ENCODE peak calls at places on chromosomes 1 and 21, in five cellular contexts. One of them, this sample, is unnamed.

GRCh38 chr1:88228153-88228552 is 455.9 kb upstream of the PKN2 start:
- DNase-seq in fibroblast of villous mesenchyme: no peak
- DNase-seq in uterus: no peak
- DNase-seq in fibroblast of pulmonary artery: no peak
- DNase-seq in astrocyte: no peak
- DNase-seq in this sample: no peak

GRCh38 chr1:151313501-151313900 is 13.7 kb downstream of the PI4KB start:
- DNase-seq in fibroblast of villous mesenchyme: peak
- DNase-seq in uterus: peak
- DNase-seq in fibroblast of pulmonary artery: peak
- DNase-seq in astrocyte: no peak
- DNase-seq in this sample: no peak

GRCh38 chr1:31705080-31705866 is 1.5 kb upstream of the COL16A1 start:
- DNase-seq in fibroblast of villous mesenchyme: peak
- DNase-seq in uterus: peak
- DNase-seq in fibroblast of pulmonary artery: peak
- DNase-seq in astrocyte: peak
- DNase-seq in this sample: peak

GRCh38 chr1:172390243-172390619 is 30.3 kb upstream of the C1orf105 start:
- DNase-seq in fibroblast of villous mesenchyme: peak
- DNase-seq in uterus: no peak
- DNase-seq in fibroblast of pulmonary artery: no peak
- DNase-seq in astrocyte: no peak
- DNase-seq in this sample: no peak

GRCh38 chr1:72280714-72281113 is 1.6 kb downstream of the NEGR1 start:
- DNase-seq in fibroblast of villous mesenchyme: no peak
- DNase-seq in uterus: no peak
- DNase-seq in fibroblast of pulmonary artery: no peak
- DNase-seq in astrocyte: no peak
- DNase-seq in this sample: peak

GRCh38 chr1:217079579-217079978 is 356.4 kb upstream of the ESRRG start:
- DNase-seq in fibroblast of villous mesenchyme: no peak
- DNase-seq in uterus: no peak
- DNase-seq in fibroblast of pulmonary artery: no peak
- DNase-seq in astrocyte: no peak
- DNase-seq in this sample: no peak

GRCh38 chr1:216193839-216194443 is 229.3 kb downstream of the USH2A start:
- DNase-seq in fibroblast of villous mesenchyme: no peak
- DNase-seq in uterus: no peak
- DNase-seq in fibroblast of pulmonary artery: no peak
- DNase-seq in astrocyte: no peak
- DNase-seq in this sample: no peak

GRCh38 chr1:247561711-247562110 is 12.8 kb downstream of the GCSAML start:
- DNase-seq in fibroblast of villous mesenchyme: no peak
- DNase-seq in uterus: no peak
- DNase-seq in fibroblast of pulmonary artery: no peak
- DNase-seq in astrocyte: no peak
- DNase-seq in this sample: no peak

GRCh38 chr1:110630770-110631663 is 24.9 kb upstream of the KCNA2 start:
- DNase-seq in fibroblast of villous mesenchyme: peak
- DNase-seq in uterus: peak
- DNase-seq in fibroblast of pulmonary artery: peak
- DNase-seq in astrocyte: no peak
- DNase-seq in this sample: peak

GRCh38 chr1:224434447-224435317 is at the start of gene WDR26:
- DNase-seq in fibroblast of villous mesenchyme: peak
- DNase-seq in uterus: peak
- DNase-seq in fibroblast of pulmonary artery: peak
- DNase-seq in astrocyte: peak
- DNase-seq in this sample: peak

GRCh38 chr1:5991784-5992033 is 516 bp downstream of the NPHP4 start:
- DNase-seq in fibroblast of villous mesenchyme: no peak
- DNase-seq in uterus: no peak
- DNase-seq in fibroblast of pulmonary artery: no peak
- DNase-seq in astrocyte: no peak
- DNase-seq in this sample: no peak

GRCh38 chr1:206633708-206634121 is 1.6 kb upstream of the DYRK3 start:
- DNase-seq in fibroblast of villous mesenchyme: peak
- DNase-seq in uterus: peak
- DNase-seq in fibroblast of pulmonary artery: peak
- DNase-seq in astrocyte: peak
- DNase-seq in this sample: peak

GRCh38 chr1:228379165-228379460 is 27.5 kb downstream of the TRIM11 start:
- DNase-seq in fibroblast of villous mesenchyme: peak
- DNase-seq in uterus: no peak
- DNase-seq in fibroblast of pulmonary artery: no peak
- DNase-seq in astrocyte: peak
- DNase-seq in this sample: peak

GRCh38 chr21:42097860-42098259 is 26.7 kb downstream of the UMODL1 start:
- DNase-seq in fibroblast of villous mesenchyme: peak
- DNase-seq in uterus: no peak
- DNase-seq in fibroblast of pulmonary artery: peak
- DNase-seq in astrocyte: peak
- DNase-seq in this sample: peak

GRCh38 chr1:116405241-116406135 is 32.4 kb downstream of the ATP1A1 start:
- DNase-seq in fibroblast of villous mesenchyme: no peak
- DNase-seq in uterus: no peak
- DNase-seq in fibroblast of pulmonary artery: no peak
- DNase-seq in astrocyte: no peak
- DNase-seq in this sample: no peak

GRCh38 chr1:25066731-25067520 is 136.8 kb upstream of the RUNX3 start:
- DNase-seq in fibroblast of villous mesenchyme: no peak
- DNase-seq in uterus: no peak
- DNase-seq in fibroblast of pulmonary artery: no peak
- DNase-seq in astrocyte: no peak
- DNase-seq in this sample: no peak

GRCh38 chr1:224493269-224493668 is 58.7 kb upstream of the WDR26 start:
- DNase-seq in fibroblast of villous mesenchyme: no peak
- DNase-seq in uterus: no peak
- DNase-seq in fibroblast of pulmonary artery: no peak
- DNase-seq in astrocyte: no peak
- DNase-seq in this sample: no peak

GRCh38 chr1:233109121-233109520 is 158.7 kb downstream of the NTPCR start:
- DNase-seq in fibroblast of villous mesenchyme: peak
- DNase-seq in uterus: no peak
- DNase-seq in fibroblast of pulmonary artery: no peak
- DNase-seq in astrocyte: peak
- DNase-seq in this sample: no peak

GRCh38 chr1:85801520-85801919 is 93.3 kb upstream of the ZNHIT6 start:
- DNase-seq in fibroblast of villous mesenchyme: no peak
- DNase-seq in uterus: no peak
- DNase-seq in fibroblast of pulmonary artery: peak
- DNase-seq in astrocyte: peak
- DNase-seq in this sample: peak

GRCh38 chr1:21822349-21822748 is 10.3 kb downstream of the LDLRAD2 start:
- DNase-seq in fibroblast of villous mesenchyme: no peak
- DNase-seq in uterus: peak
- DNase-seq in fibroblast of pulmonary artery: no peak
- DNase-seq in astrocyte: no peak
- DNase-seq in this sample: peak

GRCh38 chr1:93671090-93671743 is 10.4 kb downstream of the BCAR3 start:
- DNase-seq in fibroblast of villous mesenchyme: no peak
- DNase-seq in uterus: no peak
- DNase-seq in fibroblast of pulmonary artery: no peak
- DNase-seq in astrocyte: no peak
- DNase-seq in this sample: no peak

GRCh38 chr1:27883536-27884181 is 11.3 kb downstream of the THEMIS2 start:
- DNase-seq in fibroblast of villous mesenchyme: no peak
- DNase-seq in uterus: no peak
- DNase-seq in fibroblast of pulmonary artery: no peak
- DNase-seq in astrocyte: no peak
- DNase-seq in this sample: no peak

GRCh38 chr1:200641175-200641489 is 20.6 kb upstream of the KIF14 start:
- DNase-seq in fibroblast of villous mesenchyme: peak
- DNase-seq in uterus: no peak
- DNase-seq in fibroblast of pulmonary artery: no peak
- DNase-seq in astrocyte: peak
- DNase-seq in this sample: peak

GRCh38 chr1:47031059-47031458 is 7.6 kb downstream of the CYP4X1 start:
- DNase-seq in fibroblast of villous mesenchyme: no peak
- DNase-seq in uterus: no peak
- DNase-seq in fibroblast of pulmonary artery: peak
- DNase-seq in astrocyte: peak
- DNase-seq in this sample: peak

GRCh38 chr1:156841289-156841855 is 17.5 kb downstream of the INSRR start:
- DNase-seq in fibroblast of villous mesenchyme: no peak
- DNase-seq in uterus: no peak
- DNase-seq in fibroblast of pulmonary artery: no peak
- DNase-seq in astrocyte: no peak
- DNase-seq in this sample: no peak

GRCh38 chr21:38455403-38455802 is 42.9 kb downstream of the ERG start:
- DNase-seq in fibroblast of villous mesenchyme: no peak
- DNase-seq in uterus: no peak
- DNase-seq in fibroblast of pulmonary artery: peak
- DNase-seq in astrocyte: peak
- DNase-seq in this sample: no peak

GRCh38 chr1:239987103-239987745 is 104.5 kb upstream of the FMN2 start:
- DNase-seq in fibroblast of villous mesenchyme: peak
- DNase-seq in uterus: no peak
- DNase-seq in fibroblast of pulmonary artery: peak
- DNase-seq in astrocyte: peak
- DNase-seq in this sample: peak

GRCh38 chr1:212233321-212233720 is 51.9 kb upstream of the PPP2R5A start:
- DNase-seq in fibroblast of villous mesenchyme: no peak
- DNase-seq in uterus: no peak
- DNase-seq in fibroblast of pulmonary artery: no peak
- DNase-seq in astrocyte: no peak
- DNase-seq in this sample: no peak

GRCh38 chr1:53285969-53286760 is 41.7 kb downstream of the LRP8 start:
- DNase-seq in fibroblast of villous mesenchyme: no peak
- DNase-seq in uterus: no peak
- DNase-seq in fibroblast of pulmonary artery: no peak
- DNase-seq in astrocyte: no peak
- DNase-seq in this sample: no peak

GRCh38 chr1:6419803-6420593 is at the start of gene HES2:
- DNase-seq in fibroblast of villous mesenchyme: no peak
- DNase-seq in uterus: no peak
- DNase-seq in fibroblast of pulmonary artery: no peak
- DNase-seq in astrocyte: no peak
- DNase-seq in this sample: no peak

GRCh38 chr1:24952413-24952841 is 22.4 kb upstream of the RUNX3 start:
- DNase-seq in fibroblast of villous mesenchyme: no peak
- DNase-seq in uterus: no peak
- DNase-seq in fibroblast of pulmonary artery: no peak
- DNase-seq in astrocyte: no peak
- DNase-seq in this sample: no peak

GRCh38 chr1:72000809-72001208 is 281.5 kb downstream of the NEGR1 start:
- DNase-seq in fibroblast of villous mesenchyme: peak
- DNase-seq in uterus: no peak
- DNase-seq in fibroblast of pulmonary artery: peak
- DNase-seq in astrocyte: peak
- DNase-seq in this sample: peak

DNA sequence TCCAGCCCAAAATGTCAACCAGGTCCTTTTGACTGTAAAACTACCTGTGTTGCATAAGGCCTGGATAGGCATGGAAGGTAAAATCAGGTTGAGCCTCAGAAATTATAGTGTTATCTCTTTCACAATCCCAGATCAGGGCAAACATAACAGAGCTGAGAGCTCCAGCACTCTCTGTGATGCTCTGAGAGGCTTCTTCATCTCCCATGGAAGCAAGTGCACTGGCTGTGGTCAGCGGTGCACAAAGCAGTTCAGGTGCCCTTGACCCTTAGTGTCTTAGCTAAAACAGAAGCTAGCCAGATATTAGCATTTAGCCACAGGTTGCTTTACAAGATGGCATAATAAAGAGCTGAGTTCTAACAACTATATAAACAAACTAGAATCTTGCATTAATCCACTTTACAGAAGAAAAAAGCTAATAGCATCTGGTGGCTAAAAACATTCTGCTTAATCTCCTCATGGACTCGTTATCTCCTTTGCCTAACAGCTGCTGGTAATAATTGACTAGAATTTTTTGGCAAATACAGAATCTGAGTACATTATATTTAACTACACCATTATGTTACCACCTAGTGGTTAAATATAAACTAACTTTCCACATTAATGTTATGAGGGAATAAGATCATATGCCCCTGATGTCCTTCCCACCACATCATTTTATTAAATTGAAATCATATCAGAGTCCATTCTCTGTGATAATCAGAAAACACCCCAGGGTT is 25.6 kb upstream of the POGK start:
- DNase-seq in fibroblast of villous mesenchyme: no peak
- DNase-seq in uterus: no peak
- DNase-seq in fibroblast of pulmonary artery: no peak
- DNase-seq in astrocyte: no peak
- DNase-seq in this sample: no peak
- TF ChIP-seq CTCF in fibroblast of villous mesenchyme: no peak
- TF ChIP-seq CTCF in uterus: no peak
- TF ChIP-seq CTCF in fibroblast of pulmonary artery: no peak
- TF ChIP-seq CTCF in astrocyte: no peak
- TF ChIP-seq CTCF in this sample: no peak

GRCh38 chr1:8061210-8061609 is 35.1 kb upstream of the ERRFI1 start:
- DNase-seq in fibroblast of villous mesenchyme: peak
- DNase-seq in uterus: no peak
- DNase-seq in fibroblast of pulmonary artery: peak
- DNase-seq in astrocyte: peak
- DNase-seq in this sample: peak
- H3K4me3 ChIP-seq in fibroblast of villous mesenchyme: no peak
- H3K4me3 ChIP-seq in uterus: no peak
- H3K4me3 ChIP-seq in fibroblast of pulmonary artery: no peak
- H3K4me3 ChIP-seq in astrocyte: peak
- H3K4me3 ChIP-seq in this sample: no peak

DNA sequence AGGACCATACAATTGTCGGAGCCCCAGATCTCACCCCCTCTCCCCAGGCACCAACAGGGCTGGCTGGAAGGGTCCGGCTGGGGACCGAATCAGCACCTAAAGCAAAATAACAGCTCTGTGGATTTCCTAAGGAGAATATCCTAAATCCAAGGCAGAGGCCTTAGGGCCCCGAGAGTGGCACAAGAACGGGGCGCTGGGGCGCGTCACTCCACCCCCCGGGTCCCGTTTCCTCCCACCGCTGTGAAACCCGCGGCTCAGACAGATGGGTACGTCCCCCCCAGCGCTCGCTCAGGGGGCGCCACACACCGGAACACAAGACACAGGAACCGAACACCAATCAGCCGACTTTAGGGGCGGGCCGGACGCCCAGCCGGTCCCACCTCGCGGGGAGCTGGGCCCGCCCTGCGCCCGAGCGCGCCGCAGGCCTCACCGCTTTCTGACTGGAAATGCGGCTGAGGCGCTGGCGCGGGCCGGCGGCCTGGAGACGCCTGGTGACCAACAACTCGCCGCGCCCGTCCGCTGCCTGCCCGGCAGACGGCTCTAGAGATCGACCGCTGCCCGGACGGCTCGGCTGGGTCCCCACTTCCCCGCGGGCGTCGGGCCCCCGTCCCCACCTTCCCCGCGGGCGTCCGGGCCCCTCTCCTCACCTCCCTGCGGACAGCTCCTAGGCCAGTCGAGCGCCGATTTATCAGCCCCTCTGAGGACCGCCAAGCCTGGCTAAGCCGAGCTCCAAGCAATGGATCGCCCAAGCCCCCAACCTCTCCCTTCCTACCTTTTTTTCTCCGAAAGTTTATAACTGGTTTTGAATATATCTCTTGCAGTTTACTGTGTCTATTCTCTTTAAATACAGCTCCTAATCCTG is at the start of gene HFM1:
- DNase-seq in fibroblast of villous mesenchyme: peak
- DNase-seq in uterus: peak
- DNase-seq in fibroblast of pulmonary artery: peak
- DNase-seq in astrocyte: peak
- DNase-seq in this sample: peak
- TF ChIP-seq CTCF in fibroblast of villous mesenchyme: no peak
- TF ChIP-seq CTCF in uterus: peak
- TF ChIP-seq CTCF in fibroblast of pulmonary artery: no peak
- TF ChIP-seq CTCF in astrocyte: no peak
- TF ChIP-seq CTCF in this sample: no peak

GRCh38 chr1:61274979-61275378 is 192.6 kb downstream of the NFIA start:
- DNase-seq in fibroblast of villous mesenchyme: no peak
- DNase-seq in uterus: no peak
- DNase-seq in fibroblast of pulmonary artery: no peak
- DNase-seq in astrocyte: no peak
- DNase-seq in this sample: no peak
- H3K4me3 ChIP-seq in fibroblast of villous mesenchyme: no peak
- H3K4me3 ChIP-seq in uterus: no peak
- H3K4me3 ChIP-seq in fibroblast of pulmonary artery: peak
- H3K4me3 ChIP-seq in astrocyte: no peak
- H3K4me3 ChIP-seq in this sample: no peak